ENCODE peak calls at places on chromosomes 4 and X, in eight cellular contexts. S is A673; O is endothelial cell of umbilical vein; K is GM23338; Y is mesendoderm; E is effector memory CD4-positive, alpha-beta T cell; F is SK-N-SH; N is K562. Q is an unnamed sample.

GRCh38 chr4:133866328-133866699 is 335.3 kb downstream of the PABPC4L start:
- DNase-seq in S (no peak), O (no peak), K (no peak), Y (peak), E (no peak), F (no peak), N (no peak), Q (no peak)

GRCh38 chrX:148612431-148612830 is 112.0 kb downstream of the AFF2 start:
- DNase-seq in S (no peak), O (no peak), K (no peak), Y (no peak), E (no peak), F (no peak), N (no peak), Q (no peak)

GRCh38 chrX:3449287-3449686 is 102.8 kb upstream of the MXRA5 start:
- DNase-seq in S (no peak), O (no peak), K (no peak), Y (no peak), E (no peak), F (no peak), N (no peak), Q (no peak)

GRCh38 chr4:24915121-24915922 is 2.5 kb upstream of the CCDC149 start:
- DNase-seq in S (no peak), O (peak), K (peak), Y (peak), E (no peak), F (no peak), N (no peak), Q (no peak)

GRCh38 chr4:65175585-65175984 is 494.7 kb downstream of the EPHA5 start:
- DNase-seq in S (no peak), O (no peak), K (no peak), Y (no peak), E (no peak), F (no peak), N (no peak), Q (no peak)

GRCh38 chr4:20552004-20552403 is 148.3 kb upstream of the PACRGL start:
- DNase-seq in S (no peak), O (no peak), K (peak), Y (no peak), E (no peak), F (no peak), N (no peak), Q (no peak)

GRCh38 chr4:167555338-167556022 is 321.2 kb upstream of the SPOCK3 start:
- DNase-seq in S (no peak), O (no peak), K (no peak), Y (no peak), E (no peak), F (no peak), N (no peak), Q (no peak)

GRCh38 chr4:99856166-99856565 is 38.1 kb downstream of the LAMTOR3 start:
- DNase-seq in S (no peak), O (peak), K (no peak), Y (peak), E (no peak), F (no peak), N (no peak), Q (no peak)

GRCh38 chr4:103923551-103923950 is 203.8 kb upstream of the TACR3 start:
- DNase-seq in S (no peak), O (no peak), K (no peak), Y (no peak), E (no peak), F (no peak), N (no peak), Q (no peak)

GRCh38 chrX:68833855-68834331 is 5.1 kb downstream of the EFNB1 start:
- DNase-seq in S (no peak), O (no peak), K (no peak), Y (no peak), E (no peak), F (no peak), N (no peak), Q (no peak)

DNA sequence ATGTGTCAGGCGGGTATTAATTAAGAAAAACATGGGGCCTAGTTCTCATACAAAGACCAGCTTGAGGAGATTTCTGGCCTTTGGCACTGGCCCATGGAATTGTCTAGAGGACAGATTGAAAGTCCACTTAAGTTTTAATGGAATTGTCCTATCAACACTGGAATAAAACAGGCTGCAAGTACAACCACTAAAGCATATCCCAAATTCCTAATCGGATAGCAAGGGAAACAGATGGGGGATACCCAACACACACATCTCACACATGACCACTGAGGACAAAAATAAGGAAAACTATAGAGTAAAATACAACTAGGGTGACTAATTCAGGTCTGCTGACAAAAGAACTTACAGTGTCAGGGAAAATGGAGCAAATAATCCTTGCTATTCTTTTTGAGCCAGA is 167.8 kb downstream of the GASK1B start:
- DNase-seq in S (no peak), O (peak), K (no peak), Y (no peak), E (no peak), F (no peak), N (no peak), Q (no peak)
- H3K27ac ChIP-seq in S (no peak), O (no peak), K (no peak), Y (no peak), E (no peak), F (no peak), N (no peak), Q (no peak)

DNA sequence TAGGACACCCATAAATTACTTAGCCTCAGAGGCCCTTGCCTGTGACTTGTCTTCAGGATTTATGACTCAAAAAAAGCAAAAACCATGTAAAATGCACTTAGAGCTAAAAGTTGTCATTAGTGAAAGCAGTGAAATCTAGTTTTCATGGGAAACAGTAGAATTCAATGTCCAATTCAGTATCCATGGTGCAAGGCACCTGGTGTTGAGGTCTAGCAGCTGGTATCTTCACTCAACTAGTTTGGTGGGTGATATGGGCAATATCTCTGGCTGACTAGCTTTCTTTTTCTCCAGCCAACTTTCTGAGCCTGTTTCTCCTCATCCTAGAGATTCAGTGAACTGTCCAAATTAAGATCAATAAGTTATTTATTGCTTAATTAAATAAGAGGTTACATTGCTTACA is 229.8 kb upstream of the NDST4 start:
- DNase-seq in S (no peak), O (no peak), K (no peak), Y (no peak), E (no peak), F (no peak), N (no peak), Q (no peak)
- H3K4me3 ChIP-seq in S (no peak), O (no peak), K (no peak), Y (no peak), E (no peak), F (no peak), N (no peak), Q (no peak)

GRCh38 chrX:39859991-39860861 is 237.5 kb downstream of the BCOR start:
- DNase-seq in S (no peak), O (peak), K (peak), Y (peak), E (peak), F (peak), N (peak), Q (peak)
- H3K27ac ChIP-seq in S (no peak), O (peak), K (no peak), Y (peak), E (peak), F (peak), N (peak), Q (no peak)

GRCh38 chrX:130086414-130087207 is 23.7 kb downstream of the ELF4 start:
- DNase-seq in S (no peak), O (no peak), K (no peak), Y (no peak), E (peak), F (no peak), N (peak), Q (peak)

GRCh38 chrX:130093271-130093670 is 17.0 kb downstream of the ELF4 start:
- DNase-seq in S (no peak), O (no peak), K (no peak), Y (no peak), E (no peak), F (no peak), N (no peak), Q (no peak)

GRCh38 chrX:130095249-130095648 is 15.0 kb downstream of the ELF4 start:
- DNase-seq in S (no peak), O (no peak), K (no peak), Y (no peak), E (no peak), F (no peak), N (no peak), Q (no peak)

GRCh38 chrX:130094712-130095111 is 15.6 kb downstream of the ELF4 start:
- DNase-seq in S (no peak), O (no peak), K (no peak), Y (no peak), E (no peak), F (no peak), N (no peak), Q (no peak)

DNA sequence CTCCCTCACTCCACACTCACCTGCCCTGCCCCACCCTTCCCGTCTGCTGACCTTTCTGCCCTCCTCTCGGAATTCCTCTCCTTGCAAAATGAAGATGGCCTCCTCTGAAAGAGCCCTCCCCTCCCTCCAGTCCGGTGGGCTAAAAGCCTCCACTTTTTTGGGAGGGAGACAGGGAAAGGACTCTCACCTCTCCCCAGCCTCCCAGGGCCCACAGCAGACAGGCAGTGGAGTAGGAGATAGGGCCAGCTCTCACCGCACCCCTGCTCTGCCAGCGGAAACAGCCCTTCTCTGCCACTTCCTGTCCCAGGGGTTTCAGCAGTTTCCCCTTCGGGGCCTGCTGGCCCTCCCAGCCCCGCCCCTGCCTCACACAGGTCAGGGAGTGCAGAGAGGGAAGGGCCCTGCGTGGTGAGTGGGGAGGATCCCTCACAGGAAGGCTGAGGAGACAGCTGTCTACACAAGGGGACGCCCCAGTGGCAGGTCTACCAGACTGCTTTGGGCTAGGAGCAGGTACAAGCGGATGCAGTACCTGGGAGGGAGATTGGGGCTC is 18.2 kb downstream of the ELF4 start:
- DNase-seq in S (no peak), O (peak), K (peak), Y (peak), E (peak), F (no peak), N (peak), Q (peak)
- H3K4me3 ChIP-seq in S (no peak), O (no peak), K (no peak), Y (no peak), E (peak), F (no peak), N (no peak), Q (no peak)

DNA sequence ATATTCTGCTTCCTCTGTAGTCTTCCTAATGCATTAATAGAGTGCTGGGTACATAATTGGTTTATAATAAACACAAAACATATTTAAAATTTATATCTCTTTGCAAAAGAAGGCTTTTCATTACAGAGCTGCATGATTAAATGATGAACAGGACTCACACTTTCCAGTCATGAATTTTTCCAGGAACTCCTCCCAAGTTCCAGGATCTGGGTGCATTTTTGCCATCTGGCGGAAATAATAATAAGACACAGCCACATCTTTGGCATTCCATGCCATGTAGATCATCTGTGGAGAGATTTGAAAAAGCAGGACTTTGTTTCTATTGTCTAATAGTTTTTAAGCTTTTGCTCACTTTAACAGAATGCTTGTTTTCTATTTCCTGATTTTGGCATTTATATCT is 40.2 kb upstream of the SULT1B1 start:
- DNase-seq in S (peak), O (peak), K (no peak), Y (no peak), E (no peak), F (no peak), N (no peak), Q (no peak)
- H3K27ac ChIP-seq in S (no peak), O (peak), K (no peak), Y (no peak), E (no peak), F (peak), N (no peak), Q (no peak)

DNA sequence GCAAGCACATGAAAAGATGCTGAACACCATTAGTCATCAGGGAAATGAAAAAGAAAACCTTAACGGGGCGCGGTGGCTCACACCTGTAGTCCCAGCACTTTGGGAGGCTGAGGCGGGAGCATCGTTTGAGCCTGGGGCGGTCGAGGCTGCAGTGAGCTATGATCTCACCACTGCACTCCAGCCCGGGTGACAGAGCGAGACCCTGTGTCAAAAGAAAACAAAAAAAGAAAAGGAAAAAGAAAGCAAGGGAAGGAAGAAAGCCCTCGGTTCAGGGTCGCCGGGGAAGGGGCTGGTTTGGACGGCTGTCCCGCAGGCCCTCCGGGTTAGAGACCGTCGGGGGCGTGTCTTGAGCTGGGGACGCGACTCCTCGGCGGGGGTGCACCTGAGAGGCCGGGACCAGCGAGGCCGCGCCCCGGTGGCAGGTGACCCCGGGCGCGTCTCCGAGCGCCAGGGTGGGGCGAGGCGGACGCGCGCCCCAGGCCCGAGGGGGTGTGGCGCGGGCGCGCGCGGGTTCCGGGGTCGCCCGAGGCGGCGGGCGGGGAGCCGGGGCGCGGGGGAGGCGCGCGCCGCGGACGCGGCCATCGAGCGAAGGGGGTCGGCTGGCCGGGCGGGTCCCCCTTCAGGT is 478 bp upstream of the PLXNA3 start:
- DNase-seq in S (peak), O (no peak), K (peak), Y (peak), E (peak), F (peak), N (peak), Q (peak)
- H3K4me3 ChIP-seq in S (peak), O (peak), K (peak), Y (no peak), E (peak), F (peak), N (peak), Q (no peak)

DNA sequence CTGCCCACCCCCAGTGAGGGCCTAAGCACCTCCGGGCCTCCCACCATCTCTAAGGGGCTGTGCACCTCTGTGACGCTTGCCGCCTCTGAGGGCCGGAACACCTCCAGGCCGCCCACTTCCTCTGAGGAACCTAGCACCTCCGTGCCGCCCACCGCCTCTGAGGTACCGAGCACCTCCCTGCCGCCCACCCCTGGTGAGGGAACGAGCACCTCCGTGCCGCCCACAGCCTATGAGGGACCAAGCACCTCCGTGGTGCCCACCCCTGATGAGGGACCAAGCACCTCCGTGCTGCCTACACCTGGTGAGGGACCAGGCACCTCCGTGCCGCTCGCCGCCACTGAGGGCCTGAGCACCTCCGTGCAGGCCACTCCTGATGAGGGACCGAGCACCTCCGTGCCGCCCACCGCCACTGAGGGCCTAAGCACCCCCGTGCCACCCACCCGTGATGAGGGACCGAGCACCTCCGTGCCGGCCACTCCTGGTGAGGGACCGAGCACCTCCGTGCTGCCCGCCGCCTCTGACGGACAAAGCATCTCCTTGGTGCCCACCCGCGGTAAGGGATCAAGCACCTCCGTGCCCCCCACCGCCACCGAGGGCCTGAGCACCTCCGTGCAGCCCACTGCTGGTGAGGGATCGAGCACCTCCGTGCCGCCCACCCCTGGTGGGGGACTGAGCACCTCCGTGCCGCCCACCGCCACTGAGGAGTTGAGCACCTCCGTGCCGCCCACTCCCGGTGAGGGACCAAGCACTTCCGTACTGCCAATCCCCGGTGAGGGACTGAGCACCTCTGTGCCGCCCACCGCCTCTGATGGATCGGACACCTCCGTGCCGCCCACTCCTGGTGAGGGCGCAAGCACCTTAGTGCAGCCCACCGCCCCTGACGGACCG is 977 bp downstream of the MAGEE1 start:
- DNase-seq in S (no peak), O (no peak), K (peak), Y (peak), E (peak), F (peak), N (no peak), Q (peak)
- H3K27ac ChIP-seq in S (no peak), O (no peak), K (no peak), Y (no peak), E (peak), F (no peak), N (no peak), Q (peak)

Q was measured in CD4-positive, alpha-beta memory T cell.